ENCODE peak calls at places on chromosomes 6 and 20, in six cellular contexts. One of them, this sample, is unnamed.

GRCh38 chr6:15874821-15875220 is 212.0 kb upstream of the DTNBP1 start:
- DNase-seq in heart left ventricle: no peak
- DNase-seq in body of pancreas: no peak
- DNase-seq in CD8-positive, alpha-beta T cell: no peak
- DNase-seq in kidney: no peak
- DNase-seq in CD4-positive, alpha-beta memory T cell: no peak
- DNase-seq in this sample: peak; percentile 33

GRCh38 chr20:62837790-62838458 is 21.1 kb downstream of the COL9A3 start:
- DNase-seq in heart left ventricle: no peak
- DNase-seq in body of pancreas: peak; percentile 61
- DNase-seq in CD8-positive, alpha-beta T cell: no peak
- DNase-seq in kidney: peak; percentile 91
- DNase-seq in CD4-positive, alpha-beta memory T cell: no peak
- DNase-seq in this sample: no peak

GRCh38 chr20:50138120-50138478 is 15.4 kb downstream of the PEDS1 start:
- DNase-seq in heart left ventricle: no peak
- DNase-seq in body of pancreas: no peak
- DNase-seq in CD8-positive, alpha-beta T cell: no peak
- DNase-seq in kidney: no peak
- DNase-seq in CD4-positive, alpha-beta memory T cell: no peak
- DNase-seq in this sample: no peak

GRCh38 chr20:31894980-31895675 is 24.7 kb downstream of the TTLL9 start:
- DNase-seq in heart left ventricle: peak; percentile 60
- DNase-seq in body of pancreas: peak; percentile 20
- DNase-seq in CD8-positive, alpha-beta T cell: no peak
- DNase-seq in kidney: no peak
- DNase-seq in CD4-positive, alpha-beta memory T cell: no peak
- DNase-seq in this sample: no peak

GRCh38 chr6:15423286-15423957 is 177.6 kb downstream of the JARID2 start:
- DNase-seq in heart left ventricle: no peak
- DNase-seq in body of pancreas: no peak
- DNase-seq in CD8-positive, alpha-beta T cell: no peak
- DNase-seq in kidney: no peak
- DNase-seq in CD4-positive, alpha-beta memory T cell: no peak
- DNase-seq in this sample: no peak

GRCh38 chr20:63835031-63835858 is 4.2 kb upstream of the ZBTB46 start:
- DNase-seq in heart left ventricle: peak; percentile 93
- DNase-seq in body of pancreas: peak; percentile 91
- DNase-seq in CD8-positive, alpha-beta T cell: no peak
- DNase-seq in kidney: peak; percentile 97
- DNase-seq in CD4-positive, alpha-beta memory T cell: no peak
- DNase-seq in this sample: peak; percentile 84

GRCh38 chr6:20948531-20948930 is 414.3 kb downstream of the CDKAL1 start:
- DNase-seq in heart left ventricle: no peak
- DNase-seq in body of pancreas: no peak
- DNase-seq in CD8-positive, alpha-beta T cell: no peak
- DNase-seq in kidney: no peak
- DNase-seq in CD4-positive, alpha-beta memory T cell: no peak
- DNase-seq in this sample: no peak

GRCh38 chr6:19662911-19663310 is 174.3 kb upstream of the ID4 start:
- DNase-seq in heart left ventricle: no peak
- DNase-seq in body of pancreas: no peak
- DNase-seq in CD8-positive, alpha-beta T cell: no peak
- DNase-seq in kidney: no peak
- DNase-seq in CD4-positive, alpha-beta memory T cell: no peak
- DNase-seq in this sample: no peak

GRCh38 chr6:159837141-159837490 is 37.0 kb downstream of the PNLDC1 start:
- DNase-seq in heart left ventricle: no peak
- DNase-seq in body of pancreas: no peak
- DNase-seq in CD8-positive, alpha-beta T cell: no peak
- DNase-seq in kidney: no peak
- DNase-seq in CD4-positive, alpha-beta memory T cell: no peak
- DNase-seq in this sample: no peak

GRCh38 chr6:52019092-52019491 is 68.3 kb downstream of the PKHD1 start:
- DNase-seq in heart left ventricle: no peak
- DNase-seq in body of pancreas: no peak
- DNase-seq in CD8-positive, alpha-beta T cell: no peak
- DNase-seq in kidney: no peak
- DNase-seq in CD4-positive, alpha-beta memory T cell: no peak
- DNase-seq in this sample: no peak

GRCh38 chr6:29705389-29706231 is 17.6 kb upstream of the HLA-F start:
- DNase-seq in heart left ventricle: no peak
- DNase-seq in body of pancreas: peak; percentile 54
- DNase-seq in CD8-positive, alpha-beta T cell: no peak
- DNase-seq in kidney: no peak
- DNase-seq in CD4-positive, alpha-beta memory T cell: peak; percentile 48
- DNase-seq in this sample: no peak

GRCh38 chr20:45456632-45457031 is 12.9 kb upstream of the WFDC2 start:
- DNase-seq in heart left ventricle: no peak
- DNase-seq in body of pancreas: peak; percentile 65
- DNase-seq in CD8-positive, alpha-beta T cell: no peak
- DNase-seq in kidney: no peak
- DNase-seq in CD4-positive, alpha-beta memory T cell: no peak
- DNase-seq in this sample: no peak

GRCh38 chr20:47487175-47487917 is 14.3 kb upstream of the NCOA3 start:
- DNase-seq in heart left ventricle: no peak
- DNase-seq in body of pancreas: no peak
- DNase-seq in CD8-positive, alpha-beta T cell: peak; percentile 61
- DNase-seq in kidney: no peak
- DNase-seq in CD4-positive, alpha-beta memory T cell: peak; percentile 61
- DNase-seq in this sample: no peak

GRCh38 chr6:13425971-13426931 is 61.1 kb downstream of the GFOD1 start:
- DNase-seq in heart left ventricle: no peak
- DNase-seq in body of pancreas: no peak
- DNase-seq in CD8-positive, alpha-beta T cell: no peak
- DNase-seq in kidney: no peak
- DNase-seq in CD4-positive, alpha-beta memory T cell: no peak
- DNase-seq in this sample: peak; percentile 55

GRCh38 chr20:36802326-36803223 is 29.0 kb upstream of the DSN1 start:
- DNase-seq in heart left ventricle: no peak
- DNase-seq in body of pancreas: no peak
- DNase-seq in CD8-positive, alpha-beta T cell: no peak
- DNase-seq in kidney: no peak
- DNase-seq in CD4-positive, alpha-beta memory T cell: no peak
- DNase-seq in this sample: no peak

GRCh38 chr6:119284861-119285521 is 64.6 kb downstream of the MAN1A1 start:
- DNase-seq in heart left ventricle: no peak
- DNase-seq in body of pancreas: no peak
- DNase-seq in CD8-positive, alpha-beta T cell: peak; percentile 30
- DNase-seq in kidney: no peak
- DNase-seq in CD4-positive, alpha-beta memory T cell: peak; percentile 4
- DNase-seq in this sample: no peak

GRCh38 chr6:109305028-109305427 is 77.2 kb downstream of the CD164 start:
- DNase-seq in heart left ventricle: no peak
- DNase-seq in body of pancreas: no peak
- DNase-seq in CD8-positive, alpha-beta T cell: no peak
- DNase-seq in kidney: no peak
- DNase-seq in CD4-positive, alpha-beta memory T cell: no peak
- DNase-seq in this sample: no peak

GRCh38 chr6:93059911-93060310 is 359.4 kb downstream of the EPHA7 start:
- DNase-seq in heart left ventricle: no peak
- DNase-seq in body of pancreas: no peak
- DNase-seq in CD8-positive, alpha-beta T cell: no peak
- DNase-seq in kidney: peak; percentile 26
- DNase-seq in CD4-positive, alpha-beta memory T cell: no peak
- DNase-seq in this sample: no peak

GRCh38 chr20:33569290-33570094 is 79.6 kb downstream of the CBFA2T2 start:
- DNase-seq in heart left ventricle: no peak
- DNase-seq in body of pancreas: no peak
- DNase-seq in CD8-positive, alpha-beta T cell: no peak
- DNase-seq in kidney: no peak
- DNase-seq in CD4-positive, alpha-beta memory T cell: no peak
- DNase-seq in this sample: peak; percentile 64

GRCh38 chr20:60528141-60528540 is 569.9 kb downstream of the CDH26 start:
- DNase-seq in heart left ventricle: no peak
- DNase-seq in body of pancreas: no peak
- DNase-seq in CD8-positive, alpha-beta T cell: no peak
- DNase-seq in kidney: no peak
- DNase-seq in CD4-positive, alpha-beta memory T cell: no peak
- DNase-seq in this sample: no peak

GRCh38 chr6:150176152-150176551 is 33.3 kb downstream of the PPP1R14C start:
- DNase-seq in heart left ventricle: peak; percentile 83
- DNase-seq in body of pancreas: peak; percentile 11
- DNase-seq in CD8-positive, alpha-beta T cell: no peak
- DNase-seq in kidney: peak; percentile 74
- DNase-seq in CD4-positive, alpha-beta memory T cell: no peak
- DNase-seq in this sample: no peak

GRCh38 chr20:13331536-13331935 is 110.5 kb downstream of the ISM1 start:
- DNase-seq in heart left ventricle: no peak
- DNase-seq in body of pancreas: no peak
- DNase-seq in CD8-positive, alpha-beta T cell: no peak
- DNase-seq in kidney: no peak
- DNase-seq in CD4-positive, alpha-beta memory T cell: no peak
- DNase-seq in this sample: no peak

GRCh38 chr6:86193821-86194220 is 551.1 kb upstream of the SYNCRIP start:
- DNase-seq in heart left ventricle: no peak
- DNase-seq in body of pancreas: no peak
- DNase-seq in CD8-positive, alpha-beta T cell: no peak
- DNase-seq in kidney: no peak
- DNase-seq in CD4-positive, alpha-beta memory T cell: no peak
- DNase-seq in this sample: no peak

GRCh38 chr6:136822051-136822378 is 377 bp upstream of the PEX7 start:
- DNase-seq in heart left ventricle: peak; percentile 29
- DNase-seq in body of pancreas: peak; percentile 42
- DNase-seq in CD8-positive, alpha-beta T cell: no peak
- DNase-seq in kidney: no peak
- DNase-seq in CD4-positive, alpha-beta memory T cell: no peak
- DNase-seq in this sample: no peak

GRCh38 chr20:40887100-40887499 is 141.5 kb upstream of the TOP1 start:
- DNase-seq in heart left ventricle: no peak
- DNase-seq in body of pancreas: peak; percentile 30
- DNase-seq in CD8-positive, alpha-beta T cell: no peak
- DNase-seq in kidney: no peak
- DNase-seq in CD4-positive, alpha-beta memory T cell: no peak
- DNase-seq in this sample: no peak

GRCh38 chr6:132052096-132052495 is 100.9 kb upstream of the CCN2 start:
- DNase-seq in heart left ventricle: no peak
- DNase-seq in body of pancreas: no peak
- DNase-seq in CD8-positive, alpha-beta T cell: no peak
- DNase-seq in kidney: no peak
- DNase-seq in CD4-positive, alpha-beta memory T cell: no peak
- DNase-seq in this sample: no peak

GRCh38 chr6:20533746-20534294 is 437 bp upstream of the CDKAL1 start:
- DNase-seq in heart left ventricle: no peak
- DNase-seq in body of pancreas: no peak
- DNase-seq in CD8-positive, alpha-beta T cell: no peak
- DNase-seq in kidney: no peak
- DNase-seq in CD4-positive, alpha-beta memory T cell: no peak
- DNase-seq in this sample: no peak

GRCh38 chr6:11854418-11855165 is 76.0 kb upstream of the ADTRP start:
- DNase-seq in heart left ventricle: no peak
- DNase-seq in body of pancreas: peak; percentile 66
- DNase-seq in CD8-positive, alpha-beta T cell: no peak
- DNase-seq in kidney: no peak
- DNase-seq in CD4-positive, alpha-beta memory T cell: no peak
- DNase-seq in this sample: peak; percentile 43

GRCh38 chr20:20210943-20211273 is 157.0 kb upstream of the INSM1 start:
- DNase-seq in heart left ventricle: no peak
- DNase-seq in body of pancreas: no peak
- DNase-seq in CD8-positive, alpha-beta T cell: no peak
- DNase-seq in kidney: no peak
- DNase-seq in CD4-positive, alpha-beta memory T cell: no peak
- DNase-seq in this sample: no peak
- H3K27ac ChIP-seq in heart left ventricle: peak overlapping the region; percentile 64
- H3K27ac ChIP-seq in body of pancreas: no peak overlapping the region
- H3K27ac ChIP-seq in CD8-positive, alpha-beta T cell: no peak overlapping the region
- H3K27ac ChIP-seq in kidney: peak overlapping the region; percentile 64
- H3K27ac ChIP-seq in CD4-positive, alpha-beta memory T cell: no peak overlapping the region
- H3K27ac ChIP-seq in this sample: no peak overlapping the region

GRCh38 chr6:17186925-17187324 is 85.1 kb downstream of the STMND1 start:
- DNase-seq in heart left ventricle: no peak
- DNase-seq in body of pancreas: no peak
- DNase-seq in CD8-positive, alpha-beta T cell: no peak
- DNase-seq in kidney: no peak
- DNase-seq in CD4-positive, alpha-beta memory T cell: no peak
- DNase-seq in this sample: no peak
- H3K27ac ChIP-seq in heart left ventricle: no peak overlapping the region
- H3K27ac ChIP-seq in body of pancreas: no peak overlapping the region
- H3K27ac ChIP-seq in CD8-positive, alpha-beta T cell: no peak overlapping the region
- H3K27ac ChIP-seq in kidney: no peak overlapping the region
- H3K27ac ChIP-seq in CD4-positive, alpha-beta memory T cell: no peak overlapping the region
- H3K27ac ChIP-seq in this sample: no peak overlapping the region

DNA sequence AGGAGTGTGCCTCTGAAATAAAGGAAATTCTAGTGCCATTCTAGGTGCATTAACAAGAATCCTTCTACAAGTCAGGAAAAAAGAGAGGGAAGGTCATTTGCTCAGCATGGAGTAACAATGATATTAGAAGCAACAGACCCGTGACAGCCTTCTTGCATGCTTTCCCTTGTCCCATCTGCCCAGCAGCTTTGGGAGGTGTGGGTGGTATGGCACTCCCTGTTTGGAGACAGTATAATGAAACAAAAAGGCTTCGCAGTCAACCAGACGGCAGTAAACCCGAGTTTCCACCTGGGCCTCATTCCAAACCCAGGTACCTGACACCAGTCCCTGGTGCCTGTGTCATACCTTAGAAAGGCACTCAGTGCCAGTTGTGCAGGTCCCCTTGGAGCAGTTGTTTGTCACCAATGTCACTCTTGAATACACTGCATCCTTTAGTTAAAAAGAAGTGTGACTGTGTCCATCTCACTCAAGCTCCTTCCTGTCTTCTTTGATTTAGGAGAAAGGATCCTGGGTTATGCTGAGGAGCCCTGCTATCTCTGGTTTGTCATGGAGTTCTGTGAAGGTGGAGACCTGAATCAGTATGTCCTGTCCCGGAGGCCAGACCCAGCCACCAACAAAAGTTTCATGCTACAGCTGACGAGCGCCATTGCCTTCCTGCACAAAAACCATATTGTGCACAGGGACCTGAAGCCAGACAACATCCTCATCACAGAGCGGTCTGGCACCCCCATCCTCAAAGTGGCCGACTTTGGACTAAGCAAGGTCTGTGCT is 14.7 kb downstream of the STK35 start:
- DNase-seq in heart left ventricle: no peak
- DNase-seq in body of pancreas: no peak
- DNase-seq in CD8-positive, alpha-beta T cell: no peak
- DNase-seq in kidney: no peak
- DNase-seq in CD4-positive, alpha-beta memory T cell: no peak
- DNase-seq in this sample: no peak
- H3K27ac ChIP-seq in heart left ventricle: no peak overlapping the region
- H3K27ac ChIP-seq in body of pancreas: no peak overlapping the region
- H3K27ac ChIP-seq in CD8-positive, alpha-beta T cell: no peak overlapping the region
- H3K27ac ChIP-seq in kidney: no peak overlapping the region
- H3K27ac ChIP-seq in CD4-positive, alpha-beta memory T cell: no peak overlapping the region
- H3K27ac ChIP-seq in this sample: no peak overlapping the region

DNA sequence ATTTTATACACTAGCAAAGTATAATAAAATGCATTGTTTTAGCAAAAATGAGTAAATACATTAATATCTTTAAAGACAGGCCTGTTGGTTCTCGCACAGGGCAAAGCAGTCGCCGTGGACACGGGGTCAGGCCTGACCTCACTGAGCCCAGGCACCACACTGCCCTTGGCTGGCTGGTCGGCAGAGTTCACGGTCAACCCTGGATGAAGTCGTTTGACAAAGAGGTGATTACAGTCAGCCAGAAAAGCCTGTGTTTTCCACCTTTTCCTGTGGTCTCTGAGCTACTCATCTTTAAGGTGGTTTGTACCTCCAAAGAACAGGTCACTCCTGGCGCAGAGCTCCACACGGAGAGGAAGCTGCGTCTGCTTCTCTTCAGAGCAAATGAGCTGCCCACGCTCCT is 191.5 kb downstream of the DLL1 start:
- DNase-seq in heart left ventricle: no peak
- DNase-seq in body of pancreas: no peak
- DNase-seq in CD8-positive, alpha-beta T cell: no peak
- DNase-seq in kidney: no peak
- DNase-seq in CD4-positive, alpha-beta memory T cell: no peak
- DNase-seq in this sample: no peak
- H3K27ac ChIP-seq in heart left ventricle: no peak overlapping the region
- H3K27ac ChIP-seq in body of pancreas: no peak overlapping the region
- H3K27ac ChIP-seq in CD8-positive, alpha-beta T cell: no peak overlapping the region
- H3K27ac ChIP-seq in kidney: no peak overlapping the region
- H3K27ac ChIP-seq in CD4-positive, alpha-beta memory T cell: no peak overlapping the region
- H3K27ac ChIP-seq in this sample: no peak overlapping the region

This sample was measured in epithelial cell of prostate.